ENCODE peak calls at places on chromosomes 3 and 15, in four cellular contexts. O is K562, L is GM12878, U is HepG2. D is an unnamed sample.

GRCh38 chr15:100297812-100298211 is 44.0 kb downstream of the ADAMTS17 start:
- DNase-seq in O (no peak), U (no peak), L (no peak), D (no peak)

GRCh38 chr15:76345880-76346665 is 9.5 kb downstream of the ISL2 start:
- DNase-seq in L (no peak), U (peak), O (no peak), D (peak)

GRCh38 chr15:88331291-88331690 is 74.8 kb upstream of the NTRK3 start:
- DNase-seq in O (peak), U (peak), L (no peak), D (peak)

GRCh38 chr15:28921336-28921735 is 35.6 kb downstream of the APBA2 start:
- DNase-seq in U (no peak), O (no peak), L (no peak), D (peak)

GRCh38 chr3:181050738-181051137 is 61.2 kb upstream of the DNAJC19 start:
- DNase-seq in L (no peak), U (no peak), O (no peak), D (no peak)

GRCh38 chr3:32484437-32484836 is 18.2 kb downstream of the CMTM6 start:
- DNase-seq in O (no peak), U (no peak), L (no peak), D (no peak)

GRCh38 chr15:73464602-73465001 is 21.6 kb downstream of the REC114 start:
- DNase-seq in O (no peak), U (no peak), L (no peak), D (peak)

GRCh38 chr3:185409957-185410356 is 47.0 kb downstream of the MAP3K13 start:
- DNase-seq in L (no peak), U (no peak), O (no peak), D (peak)

GRCh38 chr3:113897373-113897777 is 50.4 kb upstream of the ZDHHC23 start:
- DNase-seq in O (no peak), U (no peak), L (no peak), D (no peak)

GRCh38 chr3:193680220-193680619 is 87.2 kb downstream of the OPA1 start:
- DNase-seq in O (no peak), U (no peak), L (no peak), D (no peak)

GRCh38 chr3:107493134-107493533 is 29.6 kb upstream of the BBX start:
- DNase-seq in U (no peak), L (no peak), O (no peak), D (no peak)
- TF ChIP-seq CBFB in U (no peak), L (no peak), O (no peak), D (no peak)

GRCh38 chr3:170056710-170057454 is 19.1 kb downstream of the GPR160 start:
- DNase-seq in O (no peak), L (peak), U (no peak), D (no peak)
- TF ChIP-seq SP1 in O (no peak), L (peak), U (no peak), D (no peak)

DNA sequence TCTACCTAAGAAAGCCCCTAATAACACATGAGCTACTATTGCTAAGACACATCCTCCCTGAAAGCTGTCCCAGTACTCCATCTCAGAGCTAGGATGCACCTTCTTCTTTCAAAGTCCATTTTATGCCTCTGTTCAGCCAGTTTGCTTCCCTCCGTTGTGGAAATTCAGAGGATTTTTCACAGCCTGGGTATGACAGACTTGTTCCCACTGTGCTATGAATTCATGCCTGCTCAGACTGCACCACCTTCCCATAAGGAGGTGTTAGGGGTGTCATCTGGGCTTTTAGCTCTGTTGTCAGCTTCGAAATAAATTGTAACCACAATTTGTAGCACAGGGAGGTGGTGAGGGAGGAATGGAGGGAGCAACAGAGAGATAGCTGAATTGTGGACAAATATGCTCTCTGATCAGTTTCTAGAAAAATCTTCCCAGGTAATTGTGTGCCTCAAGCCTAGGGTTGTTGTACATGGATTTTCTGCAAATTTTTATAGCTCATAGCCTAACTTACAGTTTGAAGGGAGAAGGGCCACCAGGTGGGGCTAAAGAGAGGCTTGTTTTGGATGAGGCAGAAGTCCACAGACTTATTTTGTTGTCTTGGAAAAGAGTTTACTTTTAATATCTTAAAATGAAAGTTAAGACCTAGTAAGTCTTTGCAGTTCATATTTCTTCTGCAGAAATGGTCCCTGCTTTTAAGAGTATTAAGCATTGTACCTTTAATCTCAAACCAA is 462.0 kb downstream of the PDCD6IP start:
- DNase-seq in O (peak), L (no peak), U (peak), D (peak)
- TF ChIP-seq CBFB in O (no peak), L (no peak), U (no peak), D (no peak)

GRCh38 chr3:4722103-4722502 is 229.0 kb downstream of the ITPR1 start:
- DNase-seq in L (no peak), O (peak), U (peak), D (no peak)

GRCh38 chr3:4723921-4724698 is 231.0 kb downstream of the ITPR1 start:
- DNase-seq in L (no peak), O (no peak), U (peak), D (no peak)

GRCh38 chr3:4730734-4731133 is 237.6 kb downstream of the ITPR1 start:
- DNase-seq in L (no peak), O (no peak), U (no peak), D (no peak)

GRCh38 chr3:4729061-4729973 is 236.2 kb downstream of the ITPR1 start:
- DNase-seq in L (no peak), U (no peak), O (no peak), D (no peak)

GRCh38 chr3:4726549-4726948 is 233.4 kb downstream of the ITPR1 start:
- DNase-seq in L (no peak), O (no peak), U (no peak), D (no peak)
- TF ChIP-seq SP1 in L (no peak), O (no peak), U (no peak), D (no peak)

GRCh38 chr3:81916890-81917289 is 155.4 kb upstream of the GBE1 start:
- DNase-seq in L (no peak), O (no peak), U (no peak), D (no peak)
- TF ChIP-seq CBFB in L (no peak), O (no peak), U (no peak), D (no peak)

GRCh38 chr3:74269689-74270088 is 344.8 kb downstream of the CNTN3 start:
- DNase-seq in L (no peak), U (no peak), O (no peak), D (no peak)

GRCh38 chr3:74271541-74271940 is 342.9 kb downstream of the CNTN3 start:
- DNase-seq in L (no peak), U (no peak), O (no peak), D (no peak)

GRCh38 chr3:74268753-74269152 is 345.7 kb downstream of the CNTN3 start:
- DNase-seq in L (no peak), U (no peak), O (no peak), D (no peak)

GRCh38 chr3:74267126-74267525 is 347.3 kb downstream of the CNTN3 start:
- DNase-seq in O (no peak), U (no peak), L (no peak), D (no peak)

DNA sequence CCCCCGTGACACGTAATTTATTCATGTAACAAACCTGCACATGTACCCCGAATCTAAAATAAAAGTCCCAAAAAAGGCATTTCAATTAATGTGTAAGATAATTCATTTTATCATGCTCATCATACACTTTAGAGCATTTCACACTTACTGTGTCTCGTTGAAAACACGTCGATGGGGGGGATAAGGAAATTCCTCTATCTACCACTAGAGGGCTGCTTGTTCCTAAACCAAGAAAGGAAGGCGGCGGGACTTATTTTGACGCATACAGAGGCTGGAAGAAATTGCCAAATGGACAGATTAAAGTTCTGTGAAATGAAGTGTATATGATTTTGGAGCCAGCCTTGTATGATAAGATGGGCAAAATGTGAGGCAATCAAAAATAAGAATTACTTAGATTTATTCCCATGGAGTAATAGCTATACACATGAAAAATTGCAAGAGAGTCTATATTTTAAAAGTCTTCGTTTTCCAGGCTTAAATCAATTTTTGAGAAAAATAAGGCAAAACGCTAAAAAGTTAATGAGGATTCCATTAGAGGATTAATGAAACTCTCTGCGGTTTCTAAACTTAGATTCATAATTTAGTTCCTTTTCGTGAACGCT is 346.8 kb downstream of the CNTN3 start:
- DNase-seq in U (peak), L (no peak), O (peak), D (peak)
- TF ChIP-seq SP1 in U (no peak), L (no peak), O (no peak), D (no peak)

D was measured in WTC11.